ENCODE peak calls at places on chromosome 13, in seven cellular contexts. P, R, F, U, B, X and G are unnamed samples.

GRCh38 chr13:107734891-107735620 is 480.3 kb downstream of the LIG4 start:
- DNase-seq in P (no peak), R (no peak), F (no peak), U (no peak), B (no peak), X (no peak), G (no peak)

GRCh38 chr13:96020155-96020575 is 33.0 kb downstream of the UGGT2 start:
- DNase-seq in P (peak; percentile 80), R (no peak), F (peak; percentile 55), U (no peak), B (no peak), X (peak; percentile 75), G (no peak)

GRCh38 chr13:101499406-101499805 is 46.9 kb downstream of the ITGBL1 start:
- DNase-seq in P (no peak), R (no peak), F (no peak), U (no peak), B (no peak), X (no peak), G (no peak)

GRCh38 chr13:42101821-42102580 is 53.6 kb downstream of the DGKH start:
- DNase-seq in P (no peak), R (no peak), F (no peak), U (no peak), B (no peak), X (no peak), G (no peak)

GRCh38 chr13:38661276-38661675 is 25.6 kb upstream of the FREM2 start:
- DNase-seq in P (no peak), R (no peak), F (no peak), U (no peak), B (no peak), X (no peak), G (no peak)

GRCh38 chr13:66659291-66660012 is 570.7 kb downstream of the PCDH9 start:
- DNase-seq in P (no peak), R (no peak), F (no peak), U (no peak), B (no peak), X (no peak), G (no peak)

GRCh38 chr13:49292742-49293498 is 45.2 kb downstream of the CDADC1 start:
- DNase-seq in P (no peak), R (no peak), F (no peak), U (no peak), B (no peak), X (peak; percentile 39), G (peak; percentile 82)

GRCh38 chr13:30119476-30119875 is 187.9 kb downstream of the KATNAL1 start:
- DNase-seq in P (no peak), R (no peak), F (no peak), U (no peak), B (peak; percentile 62), X (no peak), G (no peak)

GRCh38 chr13:90477194-90477593 is 870.3 kb upstream of the MIR17HG start:
- DNase-seq in P (no peak), R (no peak), F (no peak), U (no peak), B (no peak), X (no peak), G (no peak)

GRCh38 chr13:102812616-102813287 is 13.8 kb downstream of the BIVM start:
- DNase-seq in P (no peak), R (no peak), F (no peak), U (no peak), B (no peak), X (no peak), G (no peak)

GRCh38 chr13:27783111-27783510 is 9.2 kb upstream of the GSX1 start:
- DNase-seq in P (peak; percentile 75), R (no peak), F (no peak), U (no peak), B (no peak), X (peak; percentile 37), G (no peak)

GRCh38 chr13:112961457-112962369 is 7.3 kb upstream of the MCF2L start:
- DNase-seq in P (no peak), R (no peak), F (no peak), U (no peak), B (no peak), X (no peak), G (no peak)

GRCh38 chr13:112960671-112961070 is 8.3 kb upstream of the MCF2L start:
- DNase-seq in P (no peak), R (no peak), F (no peak), U (no peak), B (no peak), X (no peak), G (no peak)

GRCh38 chr13:112963641-112964040 is 5.4 kb upstream of the MCF2L start:
- DNase-seq in P (no peak), R (no peak), F (no peak), U (no peak), B (no peak), X (peak; percentile 6), G (no peak)

GRCh38 chr13:112962911-112963625 is 5.9 kb upstream of the MCF2L start:
- DNase-seq in P (no peak), R (no peak), F (no peak), U (no peak), B (no peak), X (peak; percentile 5), G (no peak)

DNA sequence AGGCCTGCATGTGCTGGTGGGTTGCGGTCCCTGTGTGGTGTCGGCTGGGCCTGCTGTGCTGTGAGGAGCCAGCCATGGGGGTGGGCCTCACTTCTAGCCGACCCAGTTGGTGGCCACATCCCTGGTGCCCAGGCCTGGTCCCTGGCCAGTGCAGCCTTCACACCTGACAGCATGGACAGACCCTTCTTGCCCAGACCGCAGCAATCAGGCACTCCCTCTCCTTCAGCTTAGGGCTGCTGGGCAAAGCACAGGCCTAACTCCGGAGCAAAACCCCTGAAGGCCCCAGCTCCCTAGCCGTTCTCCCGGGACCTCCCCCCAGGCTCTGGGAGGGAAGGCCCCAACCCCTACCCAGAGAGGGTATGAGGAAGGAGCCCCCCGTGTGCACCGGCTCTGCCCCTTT is 6.6 kb upstream of the MCF2L start:
- DNase-seq in P (no peak), R (no peak), F (no peak), U (no peak), B (no peak), X (peak; percentile 5), G (no peak)
- H3K27me3 ChIP-seq in P (no peaks in the 10 kb centered on the region), R (no peaks in the 10 kb centered on the region), F (no peaks in the 10 kb centered on the region), U (peaks cover 30% of the 10 kb centered on the region), B (no peaks in the 10 kb centered on the region), X (no peaks in the 10 kb centered on the region), G (no peaks in the 10 kb centered on the region)

GRCh38 chr13:44726777-44727176 is 150.6 kb upstream of the TSC22D1 start:
- DNase-seq in P (no peak), R (no peak), F (peak; percentile 42), U (no peak), B (no peak), X (no peak), G (no peak)
- H3K27ac ChIP-seq in P (no peak overlapping the region), R (no peak overlapping the region), F (no peak overlapping the region), U (no peak overlapping the region), B (no peak overlapping the region), X (no peak overlapping the region), G (no peak overlapping the region)

GRCh38 chr13:31160857-31161582 is 684 bp downstream of the HSPH1 start:
- DNase-seq in P (peak; percentile 73), R (peak; percentile 73), F (peak; percentile 82), U (peak; percentile 19), B (peak; percentile 28), X (peak; percentile 45), G (peak; percentile 9)

GRCh38 chr13:31162151-31163008 is 676 bp upstream of the HSPH1 start:
- DNase-seq in P (peak; percentile 98), R (peak; percentile 98), F (peak; percentile 98), U (peak; percentile 91), B (peak; percentile 96), X (peak; percentile 97), G (peak; percentile 94)

GRCh38 chr13:31161583-31162150 is at the start of gene HSPH1:
- DNase-seq in P (peak; percentile 99), R (peak; percentile 99), F (peak; percentile 99), U (peak; percentile 99), B (peak; percentile 97), X (peak; percentile 98), G (peak; percentile 93)

GRCh38 chr13:31154939-31155338 is 6.8 kb downstream of the HSPH1 start:
- DNase-seq in P (no peak), R (no peak), F (no peak), U (no peak), B (no peak), X (no peak), G (no peak)

GRCh38 chr13:31159306-31159705 is 2.4 kb downstream of the HSPH1 start:
- DNase-seq in P (no peak), R (no peak), F (no peak), U (no peak), B (no peak), X (no peak), G (no peak)
- H3K4me3 ChIP-seq in P (peak overlapping the region; percentile 95), R (no peak overlapping the region), F (no peak overlapping the region), U (no peak overlapping the region), B (no peak overlapping the region), X (no peak overlapping the region), G (no peak overlapping the region)

DNA sequence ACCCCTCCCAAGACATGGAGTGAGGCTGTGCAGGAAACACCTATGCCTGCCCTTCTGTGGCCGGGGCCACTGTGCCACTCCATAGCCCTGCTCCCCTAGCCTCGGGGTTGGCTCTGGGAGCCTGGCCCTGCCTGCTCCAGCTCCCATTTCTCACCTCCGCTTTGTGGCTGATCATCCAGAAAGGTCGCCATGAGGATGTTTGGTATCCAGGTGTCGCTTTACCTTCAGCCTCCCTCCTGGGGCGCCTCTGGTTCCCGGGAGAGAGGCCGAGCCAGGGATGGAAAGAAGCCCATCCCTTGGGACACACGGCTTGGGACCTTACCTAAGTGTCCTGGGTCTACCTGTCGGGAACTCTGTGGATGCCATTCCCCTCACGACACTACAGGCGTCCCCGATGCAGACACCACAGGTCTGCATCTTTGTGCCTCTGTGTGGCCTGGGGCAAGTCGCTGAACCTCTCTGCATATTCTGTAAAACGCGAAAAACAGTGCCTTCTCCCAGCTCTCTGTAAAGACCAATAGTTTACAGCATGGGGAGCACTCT is 3.4 kb upstream of the MCF2L start:
- DNase-seq in P (no peak), R (peak; percentile 10), F (no peak), U (no peak), B (no peak), X (peak; percentile 8), G (no peak)
- H3K27me3 ChIP-seq in P (no peaks in the 10 kb centered on the region), R (peaks cover 7% of the 10 kb centered on the region), F (peaks cover 7% of the 10 kb centered on the region), U (peaks cover 61% of the 10 kb centered on the region), B (peaks cover 4% of the 10 kb centered on the region), X (no peaks in the 10 kb centered on the region), G (peaks cover 8% of the 10 kb centered on the region)

GRCh38 chr13:79646880-79647279 is 165.9 kb downstream of the NDFIP2 start:
- DNase-seq in P (no peak), R (no peak), F (no peak), U (no peak), B (no peak), X (no peak), G (no peak)
- H3K27ac ChIP-seq in P (no peak overlapping the region), R (no peak overlapping the region), F (no peak overlapping the region), U (no peak overlapping the region), B (no peak overlapping the region), X (no peak overlapping the region), G (no peak overlapping the region)

GRCh38 chr13:35479691-35480090 is 3.2 kb upstream of the MAB21L1 start:
- DNase-seq in P (no peak), R (no peak), F (no peak), U (no peak), B (no peak), X (no peak), G (no peak)
- H3K4me3 ChIP-seq in P (no peak overlapping the region), R (no peak overlapping the region), F (no peak overlapping the region), U (no peak overlapping the region), B (no peak overlapping the region), X (no peak overlapping the region), G (no peak overlapping the region)

GRCh38 chr13:46492946-46493345 is 60.0 kb upstream of the LRCH1 start:
- DNase-seq in P (no peak), R (no peak), F (no peak), U (no peak), B (no peak), X (peak; percentile 14), G (no peak)
- H3K27me3 ChIP-seq in P (peaks cover 44% of the 10 kb centered on the region), R (no peaks in the 10 kb centered on the region), F (no peaks in the 10 kb centered on the region), U (no peaks in the 10 kb centered on the region), B (no peaks in the 10 kb centered on the region), X (no peaks in the 10 kb centered on the region), G (no peaks in the 10 kb centered on the region)